ENCODE peak calls at places on chromosomes 11 and 22, in six cellular contexts. M, T, S, L, Y and E are unnamed samples.

GRCh38 chr22:39349967-39350802 is at the start of gene SYNGR1:
- DNase-seq in M (no peak), T (no peak), S (peak; percentile 35), L (no peak), Y (peak; percentile 33), E (no peak)

GRCh38 chr22:31160328-31160978 is 471 bp downstream of the RNF185 start:
- DNase-seq in M (peak; percentile 13), T (no peak), S (peak; percentile 45), L (no peak), Y (no peak), E (no peak)

GRCh38 chr11:101061606-101062005 is 68.0 kb downstream of the PGR start:
- DNase-seq in M (no peak), T (no peak), S (no peak), L (no peak), Y (no peak), E (no peak)

GRCh38 chr11:1682225-1682901 is 14.6 kb upstream of the KRTAP5-6 start:
- DNase-seq in M (no peak), T (no peak), S (peak; percentile 38), L (no peak), Y (no peak), E (no peak)

GRCh38 chr22:38901111-38901641 is 29.2 kb upstream of the CBX6 start:
- DNase-seq in M (no peak), T (no peak), S (no peak), L (no peak), Y (no peak), E (no peak)

GRCh38 chr11:71562120-71562519 is 3.2 kb upstream of the KRTAP5-10 start:
- DNase-seq in M (no peak), T (no peak), S (no peak), L (peak; percentile 26), Y (no peak), E (no peak)

GRCh38 chr11:87628161-87628560 is 547.1 kb downstream of the RAB38 start:
- DNase-seq in M (peak; percentile 17), T (no peak), S (no peak), L (no peak), Y (no peak), E (no peak)

GRCh38 chr22:24699861-24700260 is 74.7 kb downstream of the PIWIL3 start:
- DNase-seq in M (no peak), T (no peak), S (no peak), L (no peak), Y (no peak), E (no peak)

GRCh38 chr22:26214466-26214865 is 45.2 kb downstream of the SEZ6L start:
- DNase-seq in M (peak; percentile 23), T (no peak), S (no peak), L (no peak), Y (no peak), E (no peak)

GRCh38 chr11:116578971-116579687 is 193.7 kb downstream of the BUD13 start:
- DNase-seq in M (no peak), T (no peak), S (no peak), L (peak; percentile 8), Y (no peak), E (no peak)

GRCh38 chr11:87143663-87144062 is 105.9 kb downstream of the TMEM135 start:
- DNase-seq in M (no peak), T (no peak), S (no peak), L (no peak), Y (no peak), E (no peak)

GRCh38 chr11:36885154-36885553 is 287.1 kb upstream of the RAG2 start:
- DNase-seq in M (no peak), T (no peak), S (no peak), L (no peak), Y (no peak), E (no peak)

GRCh38 chr22:22342697-22343602 is 98.4 kb downstream of the VPREB1 start:
- DNase-seq in M (peak; percentile 22), T (no peak), S (peak; percentile 37), L (peak; percentile 24), Y (no peak), E (peak; percentile 31)

GRCh38 chr11:57649826-57650738 is at the start of gene YPEL4:
- DNase-seq in M (peak; percentile 68), T (peak; percentile 42), S (peak; percentile 49), L (peak; percentile 83), Y (peak; percentile 62), E (peak; percentile 65)

GRCh38 chr11:126978911-126979310 is 21.7 kb downstream of the KIRREL3 start:
- DNase-seq in M (no peak), T (no peak), S (no peak), L (no peak), Y (no peak), E (no peak)